ENCODE peak calls at places on chromosomes 1 and 21, in ten cellular contexts. One of them, this sample, is unnamed.

GRCh38 chr1:114259517-114260160 is 106.0 kb upstream of the SYT6 start:
- DNase-seq in chondrocyte: no peak
- DNase-seq in mucosa of descending colon: no peak
- DNase-seq in lower leg skin: no peak
- DNase-seq in GM12865: no peak
- DNase-seq in adrenal gland: no peak
- DNase-seq in CD14-positive monocyte: no peak
- DNase-seq in Calu3: no peak
- DNase-seq in lung: no peak
- DNase-seq in Panc1: no peak
- DNase-seq in this sample: no peak

GRCh38 chr1:242196914-242197313 is 198.0 kb upstream of the MAP1LC3C start:
- DNase-seq in chondrocyte: no peak
- DNase-seq in mucosa of descending colon: no peak
- DNase-seq in lower leg skin: no peak
- DNase-seq in GM12865: no peak
- DNase-seq in adrenal gland: no peak
- DNase-seq in CD14-positive monocyte: no peak
- DNase-seq in Calu3: no peak
- DNase-seq in lung: no peak
- DNase-seq in Panc1: no peak
- DNase-seq in this sample: no peak

GRCh38 chr21:38468989-38469388 is 29.3 kb downstream of the ERG start:
- DNase-seq in chondrocyte: no peak
- DNase-seq in mucosa of descending colon: no peak
- DNase-seq in lower leg skin: no peak
- DNase-seq in GM12865: no peak
- DNase-seq in adrenal gland: no peak
- DNase-seq in CD14-positive monocyte: no peak
- DNase-seq in Calu3: no peak
- DNase-seq in lung: no peak
- DNase-seq in Panc1: no peak
- DNase-seq in this sample: no peak

GRCh38 chr21:34844033-34844923 is 175.5 kb downstream of the CLIC6 start:
- DNase-seq in chondrocyte: no peak
- DNase-seq in mucosa of descending colon: peak; percentile 37
- DNase-seq in lower leg skin: peak; percentile 95
- DNase-seq in GM12865: peak; percentile 29
- DNase-seq in adrenal gland: peak; percentile 70
- DNase-seq in CD14-positive monocyte: peak; percentile 82
- DNase-seq in Calu3: no peak
- DNase-seq in lung: no peak
- DNase-seq in Panc1: no peak
- DNase-seq in this sample: peak; percentile 52

GRCh38 chr21:41764558-41765392 is 2.1 kb downstream of the RIPK4 start:
- DNase-seq in chondrocyte: peak; percentile 13
- DNase-seq in mucosa of descending colon: peak; percentile 24
- DNase-seq in lower leg skin: no peak
- DNase-seq in GM12865: no peak
- DNase-seq in adrenal gland: no peak
- DNase-seq in CD14-positive monocyte: no peak
- DNase-seq in Calu3: peak; percentile 39
- DNase-seq in lung: no peak
- DNase-seq in Panc1: no peak
- DNase-seq in this sample: no peak

GRCh38 chr1:111960971-111961370 is 28.5 kb downstream of the KCND3 start:
- DNase-seq in chondrocyte: no peak
- DNase-seq in mucosa of descending colon: no peak
- DNase-seq in lower leg skin: no peak
- DNase-seq in GM12865: no peak
- DNase-seq in adrenal gland: no peak
- DNase-seq in CD14-positive monocyte: no peak
- DNase-seq in Calu3: no peak
- DNase-seq in lung: no peak
- DNase-seq in Panc1: no peak
- DNase-seq in this sample: no peak

GRCh38 chr1:164380893-164381292 is 178.1 kb upstream of the PBX1 start:
- DNase-seq in chondrocyte: no peak
- DNase-seq in mucosa of descending colon: no peak
- DNase-seq in lower leg skin: no peak
- DNase-seq in GM12865: no peak
- DNase-seq in adrenal gland: peak; percentile 21
- DNase-seq in CD14-positive monocyte: no peak
- DNase-seq in Calu3: no peak
- DNase-seq in lung: no peak
- DNase-seq in Panc1: no peak
- DNase-seq in this sample: no peak

GRCh38 chr1:231216515-231216914 is 24.5 kb upstream of the GNPAT start:
- DNase-seq in chondrocyte: no peak
- DNase-seq in mucosa of descending colon: peak; percentile 72
- DNase-seq in lower leg skin: no peak
- DNase-seq in GM12865: no peak
- DNase-seq in adrenal gland: no peak
- DNase-seq in CD14-positive monocyte: no peak
- DNase-seq in Calu3: no peak
- DNase-seq in lung: no peak
- DNase-seq in Panc1: no peak
- DNase-seq in this sample: peak; percentile 14

GRCh38 chr1:245860681-245861552 is 646.2 kb downstream of the SMYD3 start:
- DNase-seq in chondrocyte: no peak
- DNase-seq in mucosa of descending colon: no peak
- DNase-seq in lower leg skin: no peak
- DNase-seq in GM12865: no peak
- DNase-seq in adrenal gland: no peak
- DNase-seq in CD14-positive monocyte: no peak
- DNase-seq in Calu3: no peak
- DNase-seq in lung: no peak
- DNase-seq in Panc1: no peak
- DNase-seq in this sample: no peak

GRCh38 chr1:245856944-245857531 is 650.0 kb downstream of the SMYD3 start:
- DNase-seq in chondrocyte: no peak
- DNase-seq in mucosa of descending colon: no peak
- DNase-seq in lower leg skin: no peak
- DNase-seq in GM12865: no peak
- DNase-seq in adrenal gland: no peak
- DNase-seq in CD14-positive monocyte: no peak
- DNase-seq in Calu3: peak; percentile 67
- DNase-seq in lung: no peak
- DNase-seq in Panc1: no peak
- DNase-seq in this sample: no peak

GRCh38 chr1:245859510-245860114 is 647.5 kb downstream of the SMYD3 start:
- DNase-seq in chondrocyte: no peak
- DNase-seq in mucosa of descending colon: no peak
- DNase-seq in lower leg skin: no peak
- DNase-seq in GM12865: no peak
- DNase-seq in adrenal gland: no peak
- DNase-seq in CD14-positive monocyte: no peak
- DNase-seq in Calu3: no peak
- DNase-seq in lung: no peak
- DNase-seq in Panc1: no peak
- DNase-seq in this sample: no peak

GRCh38 chr1:245858022-245858421 is 649.1 kb downstream of the SMYD3 start:
- DNase-seq in chondrocyte: no peak
- DNase-seq in mucosa of descending colon: no peak
- DNase-seq in lower leg skin: no peak
- DNase-seq in GM12865: no peak
- DNase-seq in adrenal gland: no peak
- DNase-seq in CD14-positive monocyte: no peak
- DNase-seq in Calu3: no peak
- DNase-seq in lung: no peak
- DNase-seq in Panc1: no peak
- DNase-seq in this sample: no peak

GRCh38 chr1:245858683-245859509 is 648.2 kb downstream of the SMYD3 start:
- DNase-seq in chondrocyte: no peak
- DNase-seq in mucosa of descending colon: no peak
- DNase-seq in lower leg skin: no peak
- DNase-seq in GM12865: no peak
- DNase-seq in adrenal gland: no peak
- DNase-seq in CD14-positive monocyte: no peak
- DNase-seq in Calu3: no peak
- DNase-seq in lung: no peak
- DNase-seq in Panc1: peak; percentile 7
- DNase-seq in this sample: no peak
- TF ChIP-seq CTCF in chondrocyte: peak; percentile 77
- TF ChIP-seq CTCF in mucosa of descending colon: no peak
- TF ChIP-seq CTCF in lower leg skin: no peak
- TF ChIP-seq CTCF in GM12865: no peak
- TF ChIP-seq CTCF in adrenal gland: no peak
- TF ChIP-seq CTCF in CD14-positive monocyte: no peak
- TF ChIP-seq CTCF in Calu3: no peak
- TF ChIP-seq CTCF in lung: no peak
- TF ChIP-seq CTCF in Panc1: peak; percentile 21
- TF ChIP-seq CTCF in this sample: no peak

GRCh38 chr1:109619405-109619654 is at the start of gene GNAT2:
- DNase-seq in chondrocyte: no peak
- DNase-seq in mucosa of descending colon: no peak
- DNase-seq in lower leg skin: no peak
- DNase-seq in GM12865: no peak
- DNase-seq in adrenal gland: no peak
- DNase-seq in CD14-positive monocyte: no peak
- DNase-seq in Calu3: no peak
- DNase-seq in lung: no peak
- DNase-seq in Panc1: no peak
- DNase-seq in this sample: no peak

GRCh38 chr1:109619655-109620395 is at the start of gene AMPD2:
- DNase-seq in chondrocyte: no peak
- DNase-seq in mucosa of descending colon: peak; percentile 86
- DNase-seq in lower leg skin: peak; percentile 96
- DNase-seq in GM12865: peak; percentile 91
- DNase-seq in adrenal gland: peak; percentile 86
- DNase-seq in CD14-positive monocyte: peak; percentile 94
- DNase-seq in Calu3: peak; percentile 78
- DNase-seq in lung: peak; percentile 74
- DNase-seq in Panc1: no peak
- DNase-seq in this sample: peak; percentile 90

GRCh38 chr1:109618614-109619404 is 607 bp downstream of the GNAT2 start:
- DNase-seq in chondrocyte: no peak
- DNase-seq in mucosa of descending colon: no peak
- DNase-seq in lower leg skin: no peak
- DNase-seq in GM12865: no peak
- DNase-seq in adrenal gland: no peak
- DNase-seq in CD14-positive monocyte: no peak
- DNase-seq in Calu3: no peak
- DNase-seq in lung: no peak
- DNase-seq in Panc1: no peak
- DNase-seq in this sample: peak; percentile 23

GRCh38 chr1:109615879-109616278 is 3.5 kb downstream of the GNAT2 start:
- DNase-seq in chondrocyte: no peak
- DNase-seq in mucosa of descending colon: no peak
- DNase-seq in lower leg skin: no peak
- DNase-seq in GM12865: no peak
- DNase-seq in adrenal gland: no peak
- DNase-seq in CD14-positive monocyte: peak; percentile 91
- DNase-seq in Calu3: no peak
- DNase-seq in lung: no peak
- DNase-seq in Panc1: no peak
- DNase-seq in this sample: peak; percentile 20

DNA sequence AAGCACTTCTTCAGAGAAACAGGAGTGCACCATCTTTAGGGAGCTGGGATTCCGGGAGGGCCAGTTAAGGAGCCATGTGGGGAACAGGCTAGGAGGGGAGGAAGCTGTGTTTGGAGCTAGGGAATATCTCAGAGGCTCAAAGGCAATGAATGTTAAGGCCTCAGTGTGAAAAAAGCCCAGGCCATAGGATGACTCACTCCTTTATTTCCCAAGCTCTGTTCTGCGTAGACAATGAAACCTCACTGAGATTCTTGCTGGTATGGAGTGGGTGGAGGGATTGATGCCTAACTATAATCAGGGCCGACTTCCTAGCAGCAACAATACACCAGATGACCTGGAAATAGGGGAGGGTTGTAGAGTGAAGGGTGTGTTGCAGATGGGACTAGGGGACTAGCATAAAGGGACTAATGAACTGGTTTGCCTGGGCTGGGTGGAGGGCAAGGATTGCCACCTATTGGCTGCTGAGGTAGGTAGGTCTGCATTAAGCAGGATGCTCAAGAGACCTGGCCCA is 2.1 kb downstream of the GNAT2 start:
- DNase-seq in chondrocyte: no peak
- DNase-seq in mucosa of descending colon: no peak
- DNase-seq in lower leg skin: no peak
- DNase-seq in GM12865: no peak
- DNase-seq in adrenal gland: no peak
- DNase-seq in CD14-positive monocyte: peak; percentile 67
- DNase-seq in Calu3: peak; percentile 14
- DNase-seq in lung: no peak
- DNase-seq in Panc1: no peak
- DNase-seq in this sample: no peak
- TF ChIP-seq CTCF in chondrocyte: no peak
- TF ChIP-seq CTCF in mucosa of descending colon: no peak
- TF ChIP-seq CTCF in lower leg skin: no peak
- TF ChIP-seq CTCF in GM12865: no peak
- TF ChIP-seq CTCF in adrenal gland: no peak
- TF ChIP-seq CTCF in CD14-positive monocyte: no peak
- TF ChIP-seq CTCF in Calu3: no peak
- TF ChIP-seq CTCF in lung: no peak
- TF ChIP-seq CTCF in Panc1: no peak
- TF ChIP-seq CTCF in this sample: no peak

GRCh38 chr1:2523891-2524609 is 2.3 kb downstream of the PANK4 start:
- DNase-seq in chondrocyte: no peak
- DNase-seq in mucosa of descending colon: no peak
- DNase-seq in lower leg skin: no peak
- DNase-seq in GM12865: no peak
- DNase-seq in adrenal gland: no peak
- DNase-seq in CD14-positive monocyte: no peak
- DNase-seq in Calu3: no peak
- DNase-seq in lung: no peak
- DNase-seq in Panc1: no peak
- DNase-seq in this sample: no peak

GRCh38 chr1:2520806-2521205 is 5.6 kb downstream of the PANK4 start:
- DNase-seq in chondrocyte: no peak
- DNase-seq in mucosa of descending colon: no peak
- DNase-seq in lower leg skin: no peak
- DNase-seq in GM12865: no peak
- DNase-seq in adrenal gland: no peak
- DNase-seq in CD14-positive monocyte: no peak
- DNase-seq in Calu3: no peak
- DNase-seq in lung: no peak
- DNase-seq in Panc1: no peak
- DNase-seq in this sample: no peak

GRCh38 chr1:2520206-2520605 is 6.2 kb downstream of the PANK4 start:
- DNase-seq in chondrocyte: no peak
- DNase-seq in mucosa of descending colon: no peak
- DNase-seq in lower leg skin: no peak
- DNase-seq in GM12865: no peak
- DNase-seq in adrenal gland: no peak
- DNase-seq in CD14-positive monocyte: no peak
- DNase-seq in Calu3: no peak
- DNase-seq in lung: no peak
- DNase-seq in Panc1: no peak
- DNase-seq in this sample: no peak

GRCh38 chr1:2523191-2523890 is 3.1 kb downstream of the PANK4 start:
- DNase-seq in chondrocyte: no peak
- DNase-seq in mucosa of descending colon: no peak
- DNase-seq in lower leg skin: no peak
- DNase-seq in GM12865: no peak
- DNase-seq in adrenal gland: no peak
- DNase-seq in CD14-positive monocyte: no peak
- DNase-seq in Calu3: no peak
- DNase-seq in lung: no peak
- DNase-seq in Panc1: no peak
- DNase-seq in this sample: no peak

GRCh38 chr1:2522230-2522629 is 4.2 kb downstream of the PANK4 start:
- DNase-seq in chondrocyte: no peak
- DNase-seq in mucosa of descending colon: no peak
- DNase-seq in lower leg skin: no peak
- DNase-seq in GM12865: no peak
- DNase-seq in adrenal gland: no peak
- DNase-seq in CD14-positive monocyte: no peak
- DNase-seq in Calu3: no peak
- DNase-seq in lung: no peak
- DNase-seq in Panc1: no peak
- DNase-seq in this sample: no peak
- TF ChIP-seq CTCF in chondrocyte: no peak
- TF ChIP-seq CTCF in mucosa of descending colon: no peak
- TF ChIP-seq CTCF in lower leg skin: no peak
- TF ChIP-seq CTCF in GM12865: no peak
- TF ChIP-seq CTCF in adrenal gland: no peak
- TF ChIP-seq CTCF in CD14-positive monocyte: no peak
- TF ChIP-seq CTCF in Calu3: no peak
- TF ChIP-seq CTCF in lung: no peak
- TF ChIP-seq CTCF in Panc1: no peak
- TF ChIP-seq CTCF in this sample: no peak

GRCh38 chr1:43990271-43991199 is 864 bp upstream of the CCDC24 start:
- DNase-seq in chondrocyte: no peak
- DNase-seq in mucosa of descending colon: peak; percentile 48
- DNase-seq in lower leg skin: no peak
- DNase-seq in GM12865: no peak
- DNase-seq in adrenal gland: no peak
- DNase-seq in CD14-positive monocyte: no peak
- DNase-seq in Calu3: no peak
- DNase-seq in lung: no peak
- DNase-seq in Panc1: no peak
- DNase-seq in this sample: no peak

GRCh38 chr1:43992232-43992995 is 1.0 kb downstream of the CCDC24 start:
- DNase-seq in chondrocyte: no peak
- DNase-seq in mucosa of descending colon: no peak
- DNase-seq in lower leg skin: no peak
- DNase-seq in GM12865: no peak
- DNase-seq in adrenal gland: no peak
- DNase-seq in CD14-positive monocyte: no peak
- DNase-seq in Calu3: no peak
- DNase-seq in lung: no peak
- DNase-seq in Panc1: no peak
- DNase-seq in this sample: no peak

GRCh38 chr1:43991476-43992231 is at the start of gene CCDC24:
- DNase-seq in chondrocyte: no peak
- DNase-seq in mucosa of descending colon: peak; percentile 89
- DNase-seq in lower leg skin: peak; percentile 97
- DNase-seq in GM12865: peak; percentile 85
- DNase-seq in adrenal gland: peak; percentile 91
- DNase-seq in CD14-positive monocyte: peak; percentile 72
- DNase-seq in Calu3: peak; percentile 86
- DNase-seq in lung: peak; percentile 91
- DNase-seq in Panc1: no peak
- DNase-seq in this sample: peak; percentile 93

GRCh38 chr1:43993206-43993914 is 2.0 kb downstream of the CCDC24 start:
- DNase-seq in chondrocyte: no peak
- DNase-seq in mucosa of descending colon: no peak
- DNase-seq in lower leg skin: no peak
- DNase-seq in GM12865: no peak
- DNase-seq in adrenal gland: no peak
- DNase-seq in CD14-positive monocyte: no peak
- DNase-seq in Calu3: no peak
- DNase-seq in lung: no peak
- DNase-seq in Panc1: no peak
- DNase-seq in this sample: no peak

DNA sequence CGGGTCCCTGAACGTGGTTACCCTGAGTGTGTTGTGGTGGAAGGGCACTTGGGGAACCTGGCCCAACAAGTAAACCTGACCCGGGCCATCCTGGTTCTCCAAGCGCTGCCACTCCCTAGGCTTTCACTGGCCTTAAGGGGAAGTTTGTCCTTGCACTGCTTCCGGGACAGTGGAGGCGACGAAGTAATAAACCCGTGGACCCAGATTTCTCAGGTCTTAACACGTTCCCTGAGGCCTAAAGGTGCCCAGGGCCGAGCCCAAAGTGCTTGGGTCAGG is 261 bp upstream of the CCDC24 start:
- DNase-seq in chondrocyte: no peak
- DNase-seq in mucosa of descending colon: no peak
- DNase-seq in lower leg skin: no peak
- DNase-seq in GM12865: no peak
- DNase-seq in adrenal gland: no peak
- DNase-seq in CD14-positive monocyte: no peak
- DNase-seq in Calu3: no peak
- DNase-seq in lung: peak; percentile 41
- DNase-seq in Panc1: no peak
- DNase-seq in this sample: no peak
- TF ChIP-seq CTCF in chondrocyte: no peak
- TF ChIP-seq CTCF in mucosa of descending colon: no peak
- TF ChIP-seq CTCF in lower leg skin: no peak
- TF ChIP-seq CTCF in GM12865: no peak
- TF ChIP-seq CTCF in adrenal gland: no peak
- TF ChIP-seq CTCF in CD14-positive monocyte: no peak
- TF ChIP-seq CTCF in Calu3: no peak
- TF ChIP-seq CTCF in lung: no peak
- TF ChIP-seq CTCF in Panc1: no peak
- TF ChIP-seq CTCF in this sample: no peak